ENCODE peak calls at places on chromosomes 5 and 9, in eight cellular contexts. One of them, this sample, is unnamed.

GRCh38 chr9:99294850-99295461 is 72.9 kb downstream of the SEC61B start:
- DNase-seq in fibroblast of pulmonary artery: no peak
- DNase-seq in choroid plexus epithelial cell: peak
- DNase-seq in A549: peak
- DNase-seq in CD4-positive, alpha-beta T cell: no peak
- DNase-seq in cardiac muscle cell: no peak
- DNase-seq in body of pancreas: no peak
- DNase-seq in A673: peak
- DNase-seq in this sample: no peak

GRCh38 chr9:759541-759940 is 82.0 kb upstream of the DMRT1 start:
- DNase-seq in fibroblast of pulmonary artery: no peak
- DNase-seq in choroid plexus epithelial cell: no peak
- DNase-seq in A549: no peak
- DNase-seq in CD4-positive, alpha-beta T cell: no peak
- DNase-seq in cardiac muscle cell: no peak
- DNase-seq in body of pancreas: no peak
- DNase-seq in A673: no peak
- DNase-seq in this sample: no peak

GRCh38 chr9:76642701-76643209 is 121.5 kb upstream of the PCA3 start:
- DNase-seq in fibroblast of pulmonary artery: no peak
- DNase-seq in choroid plexus epithelial cell: no peak
- DNase-seq in A549: no peak
- DNase-seq in CD4-positive, alpha-beta T cell: no peak
- DNase-seq in cardiac muscle cell: no peak
- DNase-seq in body of pancreas: no peak
- DNase-seq in A673: no peak
- DNase-seq in this sample: no peak

GRCh38 chr5:106121972-106122605 is 1548.6 kb downstream of the EFNA5 start:
- DNase-seq in fibroblast of pulmonary artery: peak
- DNase-seq in choroid plexus epithelial cell: peak
- DNase-seq in A549: peak
- DNase-seq in CD4-positive, alpha-beta T cell: no peak
- DNase-seq in cardiac muscle cell: peak
- DNase-seq in body of pancreas: peak
- DNase-seq in A673: peak
- DNase-seq in this sample: no peak

GRCh38 chr9:87873607-87874319 is 8.9 kb upstream of the SPATA31E1 start:
- DNase-seq in fibroblast of pulmonary artery: no peak
- DNase-seq in choroid plexus epithelial cell: peak
- DNase-seq in A549: no peak
- DNase-seq in CD4-positive, alpha-beta T cell: no peak
- DNase-seq in cardiac muscle cell: no peak
- DNase-seq in body of pancreas: no peak
- DNase-seq in A673: no peak
- DNase-seq in this sample: no peak

GRCh38 chr5:132095077-132095744 is 21.6 kb downstream of the CSF2 start:
- DNase-seq in fibroblast of pulmonary artery: no peak
- DNase-seq in choroid plexus epithelial cell: no peak
- DNase-seq in A549: no peak
- DNase-seq in CD4-positive, alpha-beta T cell: no peak
- DNase-seq in cardiac muscle cell: no peak
- DNase-seq in body of pancreas: no peak
- DNase-seq in A673: no peak
- DNase-seq in this sample: no peak

GRCh38 chr5:150751096-150751891 is 7.5 kb downstream of the DCTN4 start:
- DNase-seq in fibroblast of pulmonary artery: no peak
- DNase-seq in choroid plexus epithelial cell: peak
- DNase-seq in A549: no peak
- DNase-seq in CD4-positive, alpha-beta T cell: no peak
- DNase-seq in cardiac muscle cell: no peak
- DNase-seq in body of pancreas: no peak
- DNase-seq in A673: peak
- DNase-seq in this sample: no peak

GRCh38 chr5:56910123-56910951 is 941 bp downstream of the SETD9 start:
- DNase-seq in fibroblast of pulmonary artery: no peak
- DNase-seq in choroid plexus epithelial cell: no peak
- DNase-seq in A549: no peak
- DNase-seq in CD4-positive, alpha-beta T cell: no peak
- DNase-seq in cardiac muscle cell: no peak
- DNase-seq in body of pancreas: peak
- DNase-seq in A673: peak
- DNase-seq in this sample: no peak

GRCh38 chr9:86096382-86096781 is 3.0 kb downstream of the GOLM1 start:
- DNase-seq in fibroblast of pulmonary artery: peak
- DNase-seq in choroid plexus epithelial cell: peak
- DNase-seq in A549: no peak
- DNase-seq in CD4-positive, alpha-beta T cell: no peak
- DNase-seq in cardiac muscle cell: no peak
- DNase-seq in body of pancreas: no peak
- DNase-seq in A673: no peak
- DNase-seq in this sample: no peak

DNA sequence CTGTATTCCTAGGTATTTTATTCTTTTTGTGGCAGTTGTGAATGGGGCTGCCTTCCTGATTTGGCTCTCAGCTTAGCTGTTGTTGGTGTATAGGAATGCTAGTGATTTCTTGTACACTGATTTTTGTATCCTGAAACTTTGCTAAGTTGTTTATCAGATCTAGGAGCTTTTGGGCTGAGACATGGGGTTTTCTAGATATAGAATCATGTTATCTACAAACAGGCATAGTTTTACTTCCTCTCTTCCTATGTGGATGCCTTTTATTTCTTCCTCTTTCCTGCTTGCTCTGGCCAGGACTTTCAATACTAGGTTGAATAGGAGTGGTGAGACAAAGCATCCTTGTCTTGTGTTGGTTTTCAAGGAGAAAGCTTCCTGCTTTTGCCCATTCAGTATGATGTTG is 129.9 kb downstream of the DMXL1 start:
- DNase-seq in fibroblast of pulmonary artery: no peak
- DNase-seq in choroid plexus epithelial cell: no peak
- DNase-seq in A549: no peak
- DNase-seq in CD4-positive, alpha-beta T cell: no peak
- DNase-seq in cardiac muscle cell: no peak
- DNase-seq in body of pancreas: no peak
- DNase-seq in A673: no peak
- DNase-seq in this sample: no peak
- TF ChIP-seq CTCF in fibroblast of pulmonary artery: no peak
- TF ChIP-seq CTCF in choroid plexus epithelial cell: no peak
- TF ChIP-seq CTCF in A549: no peak
- TF ChIP-seq CTCF in CD4-positive, alpha-beta T cell: no peak
- TF ChIP-seq CTCF in cardiac muscle cell: no peak
- TF ChIP-seq CTCF in body of pancreas: no peak
- TF ChIP-seq CTCF in A673: no peak
- TF ChIP-seq CTCF in this sample: no peak

GRCh38 chr9:70924905-70925547 is 196.4 kb downstream of the TRPM3 start:
- DNase-seq in fibroblast of pulmonary artery: peak
- DNase-seq in choroid plexus epithelial cell: peak
- DNase-seq in A549: peak
- DNase-seq in CD4-positive, alpha-beta T cell: no peak
- DNase-seq in cardiac muscle cell: peak
- DNase-seq in body of pancreas: peak
- DNase-seq in A673: peak
- DNase-seq in this sample: no peak
- TF ChIP-seq CTCF in fibroblast of pulmonary artery: peak
- TF ChIP-seq CTCF in choroid plexus epithelial cell: peak
- TF ChIP-seq CTCF in A549: peak
- TF ChIP-seq CTCF in CD4-positive, alpha-beta T cell: peak
- TF ChIP-seq CTCF in cardiac muscle cell: peak
- TF ChIP-seq CTCF in body of pancreas: peak
- TF ChIP-seq CTCF in A673: peak
- TF ChIP-seq CTCF in this sample: peak

DNA sequence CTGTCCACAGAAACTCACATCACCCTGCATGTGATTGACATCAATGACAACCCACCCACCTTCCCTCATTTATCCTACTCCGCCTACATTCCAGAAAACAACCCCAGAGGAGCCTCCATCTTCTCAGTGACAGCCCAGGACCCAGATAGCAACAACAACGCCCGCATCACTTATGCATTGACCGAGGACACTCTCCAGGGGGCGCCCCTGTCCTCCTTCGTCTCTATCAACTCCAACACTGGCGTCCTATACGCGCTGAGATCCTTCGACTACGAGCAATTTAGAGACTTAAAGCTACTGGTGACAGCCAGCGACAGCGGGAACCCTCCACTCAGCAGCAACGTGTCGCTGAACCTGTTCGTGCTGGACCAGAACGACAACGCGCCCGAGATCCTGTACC is 1.7 kb downstream of the PCDHGA3 start:
- DNase-seq in fibroblast of pulmonary artery: no peak
- DNase-seq in choroid plexus epithelial cell: no peak
- DNase-seq in A549: no peak
- DNase-seq in CD4-positive, alpha-beta T cell: no peak
- DNase-seq in cardiac muscle cell: no peak
- DNase-seq in body of pancreas: no peak
- DNase-seq in A673: no peak
- DNase-seq in this sample: no peak
- TF ChIP-seq CTCF in fibroblast of pulmonary artery: no peak
- TF ChIP-seq CTCF in choroid plexus epithelial cell: no peak
- TF ChIP-seq CTCF in A549: no peak
- TF ChIP-seq CTCF in CD4-positive, alpha-beta T cell: no peak
- TF ChIP-seq CTCF in cardiac muscle cell: no peak
- TF ChIP-seq CTCF in body of pancreas: no peak
- TF ChIP-seq CTCF in A673: no peak
- TF ChIP-seq CTCF in this sample: no peak

DNA sequence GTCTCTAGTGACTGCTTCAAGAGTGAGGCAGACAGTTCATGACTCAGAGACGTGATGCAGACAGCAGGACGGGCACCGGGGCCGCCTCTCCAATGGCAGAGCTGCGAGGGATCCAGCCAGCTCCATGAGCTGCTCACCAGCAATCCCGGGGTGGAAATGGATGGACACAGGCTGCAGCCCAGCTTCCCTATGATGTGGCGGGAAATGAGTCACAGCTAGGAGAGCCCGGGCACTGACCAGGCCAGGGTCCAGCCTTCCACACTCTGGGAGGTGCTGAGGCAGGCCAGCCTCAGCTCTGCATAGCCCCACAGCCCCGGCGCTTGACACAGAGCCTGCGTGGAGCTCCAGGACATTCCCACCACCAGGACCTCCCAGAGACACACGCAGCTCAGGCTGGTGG is 244.8 kb upstream of the IRX2 start:
- DNase-seq in fibroblast of pulmonary artery: no peak
- DNase-seq in choroid plexus epithelial cell: no peak
- DNase-seq in A549: no peak
- DNase-seq in CD4-positive, alpha-beta T cell: no peak
- DNase-seq in cardiac muscle cell: no peak
- DNase-seq in body of pancreas: no peak
- DNase-seq in A673: no peak
- DNase-seq in this sample: no peak
- TF ChIP-seq CTCF in fibroblast of pulmonary artery: no peak
- TF ChIP-seq CTCF in choroid plexus epithelial cell: no peak
- TF ChIP-seq CTCF in A549: no peak
- TF ChIP-seq CTCF in CD4-positive, alpha-beta T cell: no peak
- TF ChIP-seq CTCF in cardiac muscle cell: no peak
- TF ChIP-seq CTCF in body of pancreas: no peak
- TF ChIP-seq CTCF in A673: no peak
- TF ChIP-seq CTCF in this sample: no peak

GRCh38 chr5:140347382-140347781 is 979 bp upstream of the HBEGF start:
- DNase-seq in fibroblast of pulmonary artery: no peak
- DNase-seq in choroid plexus epithelial cell: no peak
- DNase-seq in A549: no peak
- DNase-seq in CD4-positive, alpha-beta T cell: no peak
- DNase-seq in cardiac muscle cell: no peak
- DNase-seq in body of pancreas: no peak
- DNase-seq in A673: no peak
- DNase-seq in this sample: no peak

GRCh38 chr5:140346348-140347221 is at the start of gene HBEGF:
- DNase-seq in fibroblast of pulmonary artery: peak
- DNase-seq in choroid plexus epithelial cell: peak
- DNase-seq in A549: peak
- DNase-seq in CD4-positive, alpha-beta T cell: peak
- DNase-seq in cardiac muscle cell: peak
- DNase-seq in body of pancreas: peak
- DNase-seq in A673: peak
- DNase-seq in this sample: peak

GRCh38 chr5:140344683-140345423 is 1.6 kb downstream of the HBEGF start:
- DNase-seq in fibroblast of pulmonary artery: no peak
- DNase-seq in choroid plexus epithelial cell: no peak
- DNase-seq in A549: no peak
- DNase-seq in CD4-positive, alpha-beta T cell: no peak
- DNase-seq in cardiac muscle cell: no peak
- DNase-seq in body of pancreas: peak
- DNase-seq in A673: no peak
- DNase-seq in this sample: no peak

GRCh38 chr5:140348104-140348503 is 1.7 kb upstream of the HBEGF start:
- DNase-seq in fibroblast of pulmonary artery: no peak
- DNase-seq in choroid plexus epithelial cell: no peak
- DNase-seq in A549: no peak
- DNase-seq in CD4-positive, alpha-beta T cell: no peak
- DNase-seq in cardiac muscle cell: no peak
- DNase-seq in body of pancreas: no peak
- DNase-seq in A673: no peak
- DNase-seq in this sample: no peak

DNA sequence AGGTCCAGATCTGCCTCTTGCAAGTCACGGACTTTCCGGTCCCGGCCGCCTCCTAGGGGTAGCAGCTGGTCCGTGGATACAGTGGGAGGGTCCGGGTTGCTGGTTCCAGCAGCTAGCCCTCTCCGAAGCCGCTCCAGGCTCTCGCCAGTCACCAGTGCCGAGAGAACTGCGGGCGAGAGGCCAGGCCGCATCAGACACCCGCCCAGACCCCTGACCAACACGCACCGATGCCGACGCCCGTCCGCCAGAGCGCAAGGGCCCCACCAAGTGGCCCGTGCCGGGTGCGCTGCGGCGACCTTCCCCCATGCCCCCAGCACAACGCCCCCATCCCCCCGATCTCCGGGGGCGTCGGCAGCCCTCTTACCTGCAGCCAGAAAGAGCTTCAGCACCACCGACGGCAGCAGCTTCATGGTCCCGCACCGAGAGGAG is 470 bp downstream of the HBEGF start:
- DNase-seq in fibroblast of pulmonary artery: peak
- DNase-seq in choroid plexus epithelial cell: peak
- DNase-seq in A549: peak
- DNase-seq in CD4-positive, alpha-beta T cell: no peak
- DNase-seq in cardiac muscle cell: peak
- DNase-seq in body of pancreas: peak
- DNase-seq in A673: peak
- DNase-seq in this sample: no peak
- TF ChIP-seq CTCF in fibroblast of pulmonary artery: peak
- TF ChIP-seq CTCF in choroid plexus epithelial cell: peak
- TF ChIP-seq CTCF in A549: peak
- TF ChIP-seq CTCF in CD4-positive, alpha-beta T cell: no peak
- TF ChIP-seq CTCF in cardiac muscle cell: peak
- TF ChIP-seq CTCF in body of pancreas: peak
- TF ChIP-seq CTCF in A673: no peak
- TF ChIP-seq CTCF in this sample: no peak

This sample was measured in D721Med.